ENCODE peak calls at places on chromosomes 2 and 18, in ten cellular contexts. One of them, this sample, is unnamed. For H3K36me3, the result is how much of the 10 kb centered on the place peaks cover.

GRCh38 chr2:9207641-9208301 is 1.2 kb downstream of the ASAP2 start:
- DNase-seq in SJCRH30: peak
- DNase-seq in GM23248: peak
- DNase-seq in upper lobe of right lung: peak
- DNase-seq in breast epithelium: no peak
- DNase-seq in uterus: no peak
- DNase-seq in upper lobe of left lung: peak
- DNase-seq in neural progenitor cell: peak
- DNase-seq in CD4-positive, CD25-positive, alpha-beta regulatory T cell: no peak
- DNase-seq in adrenal gland: no peak
- DNase-seq in this sample: peak

GRCh38 chr2:222000326-222000725 is 298.5 kb downstream of the PAX3 start:
- DNase-seq in neural progenitor cell: no peak
- DNase-seq in breast epithelium: no peak
- DNase-seq in SJCRH30: peak
- DNase-seq in GM23248: peak
- DNase-seq in CD4-positive, CD25-positive, alpha-beta regulatory T cell: no peak
- DNase-seq in upper lobe of left lung: no peak
- DNase-seq in uterus: no peak
- DNase-seq in adrenal gland: no peak
- DNase-seq in upper lobe of right lung: no peak
- DNase-seq in this sample: no peak

GRCh38 chr2:213167559-213167958 is 16.1 kb upstream of the IKZF2 start:
- DNase-seq in uterus: no peak
- DNase-seq in neural progenitor cell: no peak
- DNase-seq in GM23248: peak
- DNase-seq in upper lobe of left lung: no peak
- DNase-seq in SJCRH30: no peak
- DNase-seq in breast epithelium: no peak
- DNase-seq in CD4-positive, CD25-positive, alpha-beta regulatory T cell: no peak
- DNase-seq in upper lobe of right lung: no peak
- DNase-seq in adrenal gland: no peak
- DNase-seq in this sample: peak

GRCh38 chr2:120509991-120510735 is 164.2 kb downstream of the INHBB start:
- DNase-seq in CD4-positive, CD25-positive, alpha-beta regulatory T cell: no peak
- DNase-seq in neural progenitor cell: no peak
- DNase-seq in adrenal gland: no peak
- DNase-seq in upper lobe of right lung: no peak
- DNase-seq in SJCRH30: no peak
- DNase-seq in uterus: no peak
- DNase-seq in GM23248: no peak
- DNase-seq in upper lobe of left lung: no peak
- DNase-seq in breast epithelium: peak
- DNase-seq in this sample: no peak

GRCh38 chr2:50143822-50144575 is 887.9 kb downstream of the NRXN1 start:
- DNase-seq in SJCRH30: peak
- DNase-seq in GM23248: peak
- DNase-seq in adrenal gland: peak
- DNase-seq in breast epithelium: no peak
- DNase-seq in neural progenitor cell: peak
- DNase-seq in CD4-positive, CD25-positive, alpha-beta regulatory T cell: no peak
- DNase-seq in uterus: no peak
- DNase-seq in upper lobe of right lung: no peak
- DNase-seq in upper lobe of left lung: no peak
- DNase-seq in this sample: peak

GRCh38 chr2:61193670-61194561 is 31.9 kb downstream of the C2orf74 start:
- DNase-seq in upper lobe of right lung: no peak
- DNase-seq in CD4-positive, CD25-positive, alpha-beta regulatory T cell: no peak
- DNase-seq in upper lobe of left lung: no peak
- DNase-seq in neural progenitor cell: no peak
- DNase-seq in uterus: no peak
- DNase-seq in adrenal gland: no peak
- DNase-seq in GM23248: peak
- DNase-seq in SJCRH30: no peak
- DNase-seq in breast epithelium: no peak
- DNase-seq in this sample: peak

GRCh38 chr2:7145707-7146106 is 228.5 kb downstream of the RNF144A start:
- DNase-seq in SJCRH30: no peak
- DNase-seq in CD4-positive, CD25-positive, alpha-beta regulatory T cell: no peak
- DNase-seq in breast epithelium: no peak
- DNase-seq in upper lobe of left lung: no peak
- DNase-seq in adrenal gland: no peak
- DNase-seq in neural progenitor cell: no peak
- DNase-seq in uterus: no peak
- DNase-seq in GM23248: no peak
- DNase-seq in upper lobe of right lung: no peak
- DNase-seq in this sample: no peak

GRCh38 chr2:74216642-74217041 is 18.2 kb downstream of the MTHFD2 start:
- DNase-seq in SJCRH30: no peak
- DNase-seq in upper lobe of right lung: no peak
- DNase-seq in upper lobe of left lung: no peak
- DNase-seq in neural progenitor cell: no peak
- DNase-seq in CD4-positive, CD25-positive, alpha-beta regulatory T cell: no peak
- DNase-seq in GM23248: no peak
- DNase-seq in uterus: no peak
- DNase-seq in breast epithelium: no peak
- DNase-seq in adrenal gland: no peak
- DNase-seq in this sample: no peak

GRCh38 chr18:48037481-48038271 is 107.2 kb upstream of the SMAD2 start:
- DNase-seq in breast epithelium: peak
- DNase-seq in neural progenitor cell: peak
- DNase-seq in upper lobe of left lung: peak
- DNase-seq in upper lobe of right lung: no peak
- DNase-seq in CD4-positive, CD25-positive, alpha-beta regulatory T cell: no peak
- DNase-seq in GM23248: peak
- DNase-seq in adrenal gland: peak
- DNase-seq in uterus: no peak
- DNase-seq in SJCRH30: no peak
- DNase-seq in this sample: no peak

GRCh38 chr2:152587187-152587947 is 129.9 kb downstream of the PRPF40A start:
- DNase-seq in CD4-positive, CD25-positive, alpha-beta regulatory T cell: no peak
- DNase-seq in breast epithelium: no peak
- DNase-seq in uterus: no peak
- DNase-seq in upper lobe of left lung: no peak
- DNase-seq in neural progenitor cell: no peak
- DNase-seq in SJCRH30: no peak
- DNase-seq in upper lobe of right lung: no peak
- DNase-seq in GM23248: peak
- DNase-seq in adrenal gland: no peak
- DNase-seq in this sample: no peak

GRCh38 chr2:170843656-170844055 is 27.0 kb downstream of the GAD1 start:
- DNase-seq in CD4-positive, CD25-positive, alpha-beta regulatory T cell: no peak
- DNase-seq in neural progenitor cell: no peak
- DNase-seq in SJCRH30: peak
- DNase-seq in upper lobe of left lung: no peak
- DNase-seq in upper lobe of right lung: no peak
- DNase-seq in GM23248: peak
- DNase-seq in breast epithelium: no peak
- DNase-seq in adrenal gland: no peak
- DNase-seq in uterus: no peak
- DNase-seq in this sample: no peak

GRCh38 chr2:9474361-9475117 is at the start of gene IAH1:
- DNase-seq in uterus: peak
- DNase-seq in SJCRH30: no peak
- DNase-seq in upper lobe of right lung: peak
- DNase-seq in GM23248: peak
- DNase-seq in adrenal gland: peak
- DNase-seq in CD4-positive, CD25-positive, alpha-beta regulatory T cell: peak
- DNase-seq in upper lobe of left lung: peak
- DNase-seq in neural progenitor cell: peak
- DNase-seq in breast epithelium: no peak
- DNase-seq in this sample: peak

GRCh38 chr2:28654981-28655322 is 96.7 kb upstream of the PPP1CB start:
- DNase-seq in CD4-positive, CD25-positive, alpha-beta regulatory T cell: no peak
- DNase-seq in GM23248: no peak
- DNase-seq in SJCRH30: no peak
- DNase-seq in neural progenitor cell: no peak
- DNase-seq in upper lobe of left lung: no peak
- DNase-seq in breast epithelium: no peak
- DNase-seq in adrenal gland: no peak
- DNase-seq in upper lobe of right lung: no peak
- DNase-seq in uterus: peak
- DNase-seq in this sample: no peak

GRCh38 chr2:148022351-148022750 is 1.5 kb downstream of the MBD5 start:
- DNase-seq in neural progenitor cell: no peak
- DNase-seq in upper lobe of right lung: no peak
- DNase-seq in GM23248: peak
- DNase-seq in CD4-positive, CD25-positive, alpha-beta regulatory T cell: no peak
- DNase-seq in upper lobe of left lung: no peak
- DNase-seq in uterus: no peak
- DNase-seq in breast epithelium: no peak
- DNase-seq in adrenal gland: no peak
- DNase-seq in SJCRH30: no peak
- DNase-seq in this sample: no peak

GRCh38 chr18:63994783-63995399 is 25.0 kb downstream of the SERPINB8 start:
- DNase-seq in upper lobe of right lung: no peak
- DNase-seq in uterus: no peak
- DNase-seq in upper lobe of left lung: peak
- DNase-seq in adrenal gland: peak
- DNase-seq in CD4-positive, CD25-positive, alpha-beta regulatory T cell: no peak
- DNase-seq in GM23248: peak
- DNase-seq in breast epithelium: no peak
- DNase-seq in neural progenitor cell: peak
- DNase-seq in SJCRH30: no peak
- DNase-seq in this sample: peak

GRCh38 chr2:187544371-187545080 is 9.7 kb downstream of the TFPI start:
- DNase-seq in upper lobe of right lung: peak
- DNase-seq in uterus: peak
- DNase-seq in CD4-positive, CD25-positive, alpha-beta regulatory T cell: no peak
- DNase-seq in breast epithelium: no peak
- DNase-seq in upper lobe of left lung: peak
- DNase-seq in SJCRH30: no peak
- DNase-seq in neural progenitor cell: no peak
- DNase-seq in GM23248: no peak
- DNase-seq in adrenal gland: no peak
- DNase-seq in this sample: peak

GRCh38 chr18:63099848-63100625 is 219.5 kb downstream of the BCL2 start:
- DNase-seq in upper lobe of right lung: no peak
- DNase-seq in breast epithelium: no peak
- DNase-seq in CD4-positive, CD25-positive, alpha-beta regulatory T cell: no peak
- DNase-seq in adrenal gland: no peak
- DNase-seq in GM23248: no peak
- DNase-seq in SJCRH30: no peak
- DNase-seq in neural progenitor cell: no peak
- DNase-seq in upper lobe of left lung: peak
- DNase-seq in uterus: no peak
- DNase-seq in this sample: peak

GRCh38 chr18:55419132-55419938 is 168.7 kb downstream of the TCF4 start:
- DNase-seq in neural progenitor cell: peak
- DNase-seq in CD4-positive, CD25-positive, alpha-beta regulatory T cell: no peak
- DNase-seq in SJCRH30: no peak
- DNase-seq in upper lobe of right lung: no peak
- DNase-seq in GM23248: peak
- DNase-seq in breast epithelium: no peak
- DNase-seq in uterus: no peak
- DNase-seq in upper lobe of left lung: no peak
- DNase-seq in adrenal gland: no peak
- DNase-seq in this sample: no peak

GRCh38 chr2:4246364-4247131 is 543.2 kb downstream of the DCDC2C start:
- DNase-seq in breast epithelium: no peak
- DNase-seq in adrenal gland: no peak
- DNase-seq in CD4-positive, CD25-positive, alpha-beta regulatory T cell: no peak
- DNase-seq in GM23248: no peak
- DNase-seq in upper lobe of left lung: no peak
- DNase-seq in uterus: no peak
- DNase-seq in SJCRH30: no peak
- DNase-seq in neural progenitor cell: peak
- DNase-seq in upper lobe of right lung: no peak
- DNase-seq in this sample: no peak

DNA sequence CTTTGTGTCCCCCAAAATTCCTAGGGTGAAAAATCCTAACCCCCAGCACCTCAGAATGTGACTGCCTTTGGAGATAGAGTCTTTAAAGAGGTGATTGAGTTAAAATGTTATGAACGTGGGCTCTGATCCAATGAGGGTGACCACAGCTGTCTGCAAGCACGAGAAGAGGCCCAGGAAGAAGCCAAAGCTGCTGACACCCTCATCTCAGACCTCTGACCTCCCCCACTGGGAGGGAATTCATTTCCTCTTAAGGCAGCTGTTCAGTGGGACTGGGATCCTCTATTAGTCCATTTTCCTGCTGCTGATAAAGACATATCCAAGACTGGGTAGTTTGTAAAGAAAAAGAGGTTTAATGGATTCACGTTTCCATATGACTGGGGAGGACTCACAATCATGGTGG is 544.4 kb downstream of the DCDC2C start:
- DNase-seq in SJCRH30: peak
- DNase-seq in uterus: no peak
- DNase-seq in adrenal gland: no peak
- DNase-seq in neural progenitor cell: no peak
- DNase-seq in upper lobe of right lung: no peak
- DNase-seq in GM23248: no peak
- DNase-seq in CD4-positive, CD25-positive, alpha-beta regulatory T cell: no peak
- DNase-seq in breast epithelium: no peak
- DNase-seq in upper lobe of left lung: no peak
- DNase-seq in this sample: no peak
- H3K27ac ChIP-seq in SJCRH30: peak
- H3K27ac ChIP-seq in uterus: no peak
- H3K27ac ChIP-seq in adrenal gland: no peak
- H3K27ac ChIP-seq in neural progenitor cell: no peak
- H3K27ac ChIP-seq in upper lobe of right lung: no peak
- H3K27ac ChIP-seq in GM23248: no peak
- H3K27ac ChIP-seq in CD4-positive, CD25-positive, alpha-beta regulatory T cell: no peak
- H3K27ac ChIP-seq in breast epithelium: no peak
- H3K27ac ChIP-seq in upper lobe of left lung: no peak
- H3K27ac ChIP-seq in this sample: no peak

GRCh38 chr2:15748736-15749323 is 157.2 kb downstream of the DDX1 start:
- DNase-seq in breast epithelium: no peak
- DNase-seq in CD4-positive, CD25-positive, alpha-beta regulatory T cell: no peak
- DNase-seq in upper lobe of left lung: no peak
- DNase-seq in upper lobe of right lung: no peak
- DNase-seq in adrenal gland: peak
- DNase-seq in uterus: no peak
- DNase-seq in SJCRH30: no peak
- DNase-seq in neural progenitor cell: peak
- DNase-seq in GM23248: no peak
- DNase-seq in this sample: peak
- H3K4me3 ChIP-seq in breast epithelium: no peak
- H3K4me3 ChIP-seq in CD4-positive, CD25-positive, alpha-beta regulatory T cell: no peak
- H3K4me3 ChIP-seq in upper lobe of left lung: no peak
- H3K4me3 ChIP-seq in upper lobe of right lung: no peak
- H3K4me3 ChIP-seq in adrenal gland: no peak
- H3K4me3 ChIP-seq in uterus: no peak
- H3K4me3 ChIP-seq in SJCRH30: no peak
- H3K4me3 ChIP-seq in neural progenitor cell: no peak
- H3K4me3 ChIP-seq in GM23248: no peak
- H3K4me3 ChIP-seq in this sample: no peak

GRCh38 chr18:11651899-11652298 is 37.2 kb upstream of the GNAL start:
- DNase-seq in SJCRH30: no peak
- DNase-seq in upper lobe of left lung: no peak
- DNase-seq in breast epithelium: no peak
- DNase-seq in CD4-positive, CD25-positive, alpha-beta regulatory T cell: no peak
- DNase-seq in upper lobe of right lung: no peak
- DNase-seq in uterus: no peak
- DNase-seq in neural progenitor cell: no peak
- DNase-seq in adrenal gland: no peak
- DNase-seq in GM23248: no peak
- DNase-seq in this sample: no peak
- H3K36me3 ChIP-seq in SJCRH30: under half
- H3K36me3 ChIP-seq in upper lobe of left lung: under half
- H3K36me3 ChIP-seq in breast epithelium: under half
- H3K36me3 ChIP-seq in CD4-positive, CD25-positive, alpha-beta regulatory T cell: under half
- H3K36me3 ChIP-seq in upper lobe of right lung: under half
- H3K36me3 ChIP-seq in uterus: under half
- H3K36me3 ChIP-seq in neural progenitor cell: under half
- H3K36me3 ChIP-seq in adrenal gland: under half
- H3K36me3 ChIP-seq in GM23248: under half
- H3K36me3 ChIP-seq in this sample: under half

GRCh38 chr18:42047721-42048120 is 92.7 kb downstream of the PIK3C3 start:
- DNase-seq in breast epithelium: no peak
- DNase-seq in SJCRH30: no peak
- DNase-seq in neural progenitor cell: no peak
- DNase-seq in CD4-positive, CD25-positive, alpha-beta regulatory T cell: no peak
- DNase-seq in upper lobe of right lung: no peak
- DNase-seq in uterus: no peak
- DNase-seq in adrenal gland: no peak
- DNase-seq in GM23248: peak
- DNase-seq in upper lobe of left lung: no peak
- DNase-seq in this sample: no peak
- H3K27ac ChIP-seq in breast epithelium: peak
- H3K27ac ChIP-seq in SJCRH30: no peak
- H3K27ac ChIP-seq in neural progenitor cell: no peak
- H3K27ac ChIP-seq in CD4-positive, CD25-positive, alpha-beta regulatory T cell: no peak
- H3K27ac ChIP-seq in upper lobe of right lung: no peak
- H3K27ac ChIP-seq in uterus: no peak
- H3K27ac ChIP-seq in adrenal gland: no peak
- H3K27ac ChIP-seq in GM23248: peak
- H3K27ac ChIP-seq in upper lobe of left lung: no peak
- H3K27ac ChIP-seq in this sample: no peak

This sample was measured in cardiac muscle cell.